ENCODE peak calls at places on chromosomes 11 and 22, in six cellular contexts. One of them, this sample, is unnamed.

GRCh38 chr11:73931039-73931645 is 19.7 kb upstream of the DNAJB13 start:
- DNase-seq in CD4-positive, alpha-beta T cell: no peak
- DNase-seq in NCI-H1417: peak
- DNase-seq in GM04504: peak
- DNase-seq in astrocyte of the spinal cord: peak
- DNase-seq in amniotic epithelial cell: peak
- DNase-seq in this sample: no peak

GRCh38 chr11:2138436-2139117 is 612 bp downstream of the IGF2 start:
- DNase-seq in CD4-positive, alpha-beta T cell: no peak
- DNase-seq in NCI-H1417: peak
- DNase-seq in GM04504: no peak
- DNase-seq in astrocyte of the spinal cord: no peak
- DNase-seq in amniotic epithelial cell: peak
- DNase-seq in this sample: no peak

GRCh38 chr22:28620244-28620922 is 59.3 kb downstream of the TTC28 start:
- DNase-seq in CD4-positive, alpha-beta T cell: no peak
- DNase-seq in NCI-H1417: no peak
- DNase-seq in GM04504: no peak
- DNase-seq in astrocyte of the spinal cord: no peak
- DNase-seq in amniotic epithelial cell: no peak
- DNase-seq in this sample: no peak

GRCh38 chr11:71334191-71334590 is 81.8 kb upstream of the SHANK2 start:
- DNase-seq in CD4-positive, alpha-beta T cell: no peak
- DNase-seq in NCI-H1417: no peak
- DNase-seq in GM04504: no peak
- DNase-seq in astrocyte of the spinal cord: no peak
- DNase-seq in amniotic epithelial cell: no peak
- DNase-seq in this sample: peak

GRCh38 chr11:94635072-94635471 is 67.9 kb downstream of the PIWIL4 start:
- DNase-seq in CD4-positive, alpha-beta T cell: no peak
- DNase-seq in NCI-H1417: no peak
- DNase-seq in GM04504: no peak
- DNase-seq in astrocyte of the spinal cord: no peak
- DNase-seq in amniotic epithelial cell: no peak
- DNase-seq in this sample: no peak

GRCh38 chr11:43619863-43620505 is 60.6 kb upstream of the HSD17B12 start:
- DNase-seq in CD4-positive, alpha-beta T cell: no peak
- DNase-seq in NCI-H1417: no peak
- DNase-seq in GM04504: no peak
- DNase-seq in astrocyte of the spinal cord: no peak
- DNase-seq in amniotic epithelial cell: no peak
- DNase-seq in this sample: no peak

GRCh38 chr11:121614661-121615240 is 162.0 kb upstream of the SORL1-AS1 start:
- DNase-seq in CD4-positive, alpha-beta T cell: no peak
- DNase-seq in NCI-H1417: no peak
- DNase-seq in GM04504: no peak
- DNase-seq in astrocyte of the spinal cord: no peak
- DNase-seq in amniotic epithelial cell: no peak
- DNase-seq in this sample: no peak

GRCh38 chr11:17510507-17511206 is 33.6 kb downstream of the USH1C start:
- DNase-seq in CD4-positive, alpha-beta T cell: no peak
- DNase-seq in NCI-H1417: no peak
- DNase-seq in GM04504: no peak
- DNase-seq in astrocyte of the spinal cord: no peak
- DNase-seq in amniotic epithelial cell: no peak
- DNase-seq in this sample: no peak

GRCh38 chr11:114724916-114725524 is 46.7 kb downstream of the NXPE2 start:
- DNase-seq in CD4-positive, alpha-beta T cell: no peak
- DNase-seq in NCI-H1417: no peak
- DNase-seq in GM04504: no peak
- DNase-seq in astrocyte of the spinal cord: no peak
- DNase-seq in amniotic epithelial cell: no peak
- DNase-seq in this sample: no peak

GRCh38 chr22:44746061-44746789 is 6.2 kb upstream of the ARHGAP8 start:
- DNase-seq in CD4-positive, alpha-beta T cell: no peak
- DNase-seq in NCI-H1417: no peak
- DNase-seq in GM04504: no peak
- DNase-seq in astrocyte of the spinal cord: no peak
- DNase-seq in amniotic epithelial cell: no peak
- DNase-seq in this sample: no peak

GRCh38 chr11:60900673-60901404 is 5.5 kb downstream of the PRPF19 start:
- DNase-seq in CD4-positive, alpha-beta T cell: no peak
- DNase-seq in NCI-H1417: no peak
- DNase-seq in GM04504: no peak
- DNase-seq in astrocyte of the spinal cord: no peak
- DNase-seq in amniotic epithelial cell: no peak
- DNase-seq in this sample: no peak

GRCh38 chr22:19872779-19873137 is 18.1 kb upstream of the GNB1L start:
- DNase-seq in CD4-positive, alpha-beta T cell: no peak
- DNase-seq in NCI-H1417: peak
- DNase-seq in GM04504: no peak
- DNase-seq in astrocyte of the spinal cord: no peak
- DNase-seq in amniotic epithelial cell: no peak
- DNase-seq in this sample: peak

GRCh38 chr11:59197990-59198389 is 14.7 kb downstream of the MPEG1 start:
- DNase-seq in CD4-positive, alpha-beta T cell: no peak
- DNase-seq in NCI-H1417: peak
- DNase-seq in GM04504: peak
- DNase-seq in astrocyte of the spinal cord: peak
- DNase-seq in amniotic epithelial cell: peak
- DNase-seq in this sample: peak

GRCh38 chr22:39234157-39234793 is 10.5 kb downstream of the PDGFB start:
- DNase-seq in CD4-positive, alpha-beta T cell: no peak
- DNase-seq in NCI-H1417: no peak
- DNase-seq in GM04504: no peak
- DNase-seq in astrocyte of the spinal cord: peak
- DNase-seq in amniotic epithelial cell: no peak
- DNase-seq in this sample: no peak

GRCh38 chr11:33533668-33534067 is 167.0 kb downstream of the C11orf91 start:
- DNase-seq in CD4-positive, alpha-beta T cell: no peak
- DNase-seq in NCI-H1417: no peak
- DNase-seq in GM04504: no peak
- DNase-seq in astrocyte of the spinal cord: peak
- DNase-seq in amniotic epithelial cell: peak
- DNase-seq in this sample: no peak

GRCh38 chr22:49930596-49931412 is 12.4 kb downstream of the CRELD2 start:
- DNase-seq in CD4-positive, alpha-beta T cell: peak
- DNase-seq in NCI-H1417: peak
- DNase-seq in GM04504: peak
- DNase-seq in astrocyte of the spinal cord: peak
- DNase-seq in amniotic epithelial cell: peak
- DNase-seq in this sample: no peak

GRCh38 chr11:78499971-78500370 is 74.7 kb downstream of the NARS2 start:
- DNase-seq in CD4-positive, alpha-beta T cell: no peak
- DNase-seq in NCI-H1417: no peak
- DNase-seq in GM04504: no peak
- DNase-seq in astrocyte of the spinal cord: peak
- DNase-seq in amniotic epithelial cell: no peak
- DNase-seq in this sample: no peak